ENCODE peak calls at places on chromosomes 3 and 15, in four cellular contexts. E, B, U and Z are unnamed samples.

GRCh38 chr3:140355481-140355880 is 322.4 kb upstream of the TRIM42 start:
- DNase-seq in E (no peak), B (no peak), U (no peak), Z (no peak)

GRCh38 chr3:108472011-108472591 is 38.3 kb downstream of the MYH15 start:
- DNase-seq in E (no peak), B (no peak), U (no peak), Z (no peak)

GRCh38 chr15:78368671-78369070 is 28.5 kb downstream of the CRABP1 start:
- DNase-seq in E (no peak), B (no peak), U (no peak), Z (peak; percentile 16)

GRCh38 chr15:25863067-25863967 is at the start of gene ATP10A:
- DNase-seq in E (peak; percentile 39), B (no peak), U (no peak), Z (no peak)

GRCh38 chr3:128572644-128573105 is 77.9 kb downstream of the RPN1 start:
- DNase-seq in E (no peak), B (no peak), U (no peak), Z (peak; percentile 27)

GRCh38 chr15:71572452-71573053 is 237.8 kb upstream of the NR2E3 start:
- DNase-seq in E (peak; percentile 34), B (no peak), U (peak; percentile 68), Z (no peak)

GRCh38 chr15:56428821-56429458 is 36.0 kb downstream of the MNS1 start:
- DNase-seq in E (no peak), B (peak; percentile 2), U (no peak), Z (peak; percentile 60)

GRCh38 chr3:13165576-13165975 is 92.3 kb upstream of the IQSEC1 start:
- DNase-seq in E (no peak), B (no peak), U (no peak), Z (no peak)

GRCh38 chr3:159263750-159264561 is 462.1 kb downstream of the MFSD1 start:
- DNase-seq in E (peak; percentile 18), B (no peak), U (no peak), Z (peak; percentile 67)

GRCh38 chr3:76372497-76372896 is 587.1 kb upstream of the ZNF717 start:
- DNase-seq in E (no peak), B (no peak), U (no peak), Z (no peak)

GRCh38 chr15:94177112-94177511 is 54.2 kb upstream of the MCTP2 start:
- DNase-seq in E (no peak), B (no peak), U (no peak), Z (no peak)

GRCh38 chr3:177906573-177907229 is 629.5 kb upstream of the KCNMB2 start:
- DNase-seq in E (no peak), B (no peak), U (no peak), Z (no peak)

GRCh38 chr3:120823156-120823555 is 80.6 kb downstream of the GTF2E1 start:
- DNase-seq in E (no peak), B (no peak), U (no peak), Z (no peak)

GRCh38 chr3:61563614-61564404 is 2.4 kb downstream of the PTPRG start:
- DNase-seq in E (no peak), B (no peak), U (no peak), Z (no peak)

GRCh38 chr3:172905480-172905850 is 154.9 kb downstream of the ECT2 start:
- DNase-seq in E (no peak), B (no peak), U (no peak), Z (no peak)

GRCh38 chr3:149542375-149543312 is 68.1 kb downstream of the TM4SF4 start:
- DNase-seq in E (no peak), B (no peak), U (no peak), Z (no peak)

GRCh38 chr3:114722530-114722929 is 424.6 kb downstream of the ZBTB20 start:
- DNase-seq in E (no peak), B (no peak), U (no peak), Z (no peak)

GRCh38 chr3:9888540-9888939 is 1.9 kb upstream of the JAGN1 start:
- DNase-seq in E (no peak), B (no peak), U (no peak), Z (no peak)

GRCh38 chr15:35713733-35714132 is 167.8 kb upstream of the DPH6 start:
- DNase-seq in E (no peak), B (no peak), U (no peak), Z (no peak)

GRCh38 chr3:108509263-108509662 is 1.1 kb downstream of the MYH15 start:
- DNase-seq in E (no peak), B (no peak), U (no peak), Z (no peak)

GRCh38 chr3:12903000-12903800 is 61.8 kb upstream of the RPL32 start:
- DNase-seq in E (no peak), B (no peak), U (no peak), Z (no peak)

GRCh38 chr3:15428539-15428938 is 1.1 kb downstream of the EAF1 start:
- DNase-seq in E (no peak), B (no peak), U (no peak), Z (no peak)

GRCh38 chr3:46024131-46024530 is 3.2 kb downstream of the XCR1 start:
- DNase-seq in E (no peak), B (no peak), U (peak; percentile 18), Z (no peak)

GRCh38 chr3:101509811-101510210 is 3.2 kb downstream of the SENP7 start:
- DNase-seq in E (no peak), B (no peak), U (no peak), Z (no peak)

GRCh38 chr3:72347819-72348319 is 500.4 kb downstream of the SHQ1 start:
- DNase-seq in E (peak; percentile 70), B (peak; percentile 56), U (peak; percentile 87), Z (no peak)

GRCh38 chr3:124745756-124746155 is 15.5 kb downstream of the UMPS start:
- DNase-seq in E (no peak), B (no peak), U (no peak), Z (no peak)

GRCh38 chr15:48811325-48811938 is 563 bp upstream of the CEP152 start:
- DNase-seq in E (no peak), B (no peak), U (no peak), Z (no peak)